ENCODE peak calls at places on chromosomes 6 and 20, in five cellular contexts. Y, T, U, O and Z are unnamed samples.

GRCh38 chr6:42702200-42702599 is 20.2 kb downstream of the PRPH2 start:
- DNase-seq in O (no peak), T (no peak), U (peak; percentile 90), Y (no peak), Z (no peak)

GRCh38 chr6:52221302-52221701 is 23.0 kb downstream of the IL17F start:
- DNase-seq in T (no peak), U (no peak), Y (no peak), O (no peak), Z (no peak)

GRCh38 chr6:34730006-34730405 is 27.3 kb upstream of the SNRPC start:
- DNase-seq in U (no peak), Y (no peak), T (no peak), O (no peak), Z (no peak)

GRCh38 chr6:152220785-152221184 is 413.3 kb downstream of the ESR1 start:
- DNase-seq in T (no peak), U (no peak), Y (no peak), O (no peak), Z (no peak)

GRCh38 chr6:43940071-43940392 is 170.0 kb downstream of the VEGFA start:
- DNase-seq in U (no peak), T (no peak), Y (peak; percentile 6), O (no peak), Z (no peak)

GRCh38 chr6:137849709-137850093 is 17.4 kb upstream of the TNFAIP3 start:
- DNase-seq in T (no peak), O (no peak), Y (no peak), U (no peak), Z (no peak)

GRCh38 chr6:19999319-20000191 is 162.4 kb downstream of the ID4 start:
- DNase-seq in Y (peak; percentile 75), T (no peak), U (peak; percentile 5), O (no peak), Z (no peak)

GRCh38 chr6:67535946-67536345 is 1099.1 kb upstream of the ADGRB3 start:
- DNase-seq in Y (no peak), O (no peak), T (no peak), U (no peak), Z (no peak)

GRCh38 chr20:17536944-17537444 is 5.8 kb upstream of the BFSP1 start:
- DNase-seq in T (peak; percentile 67), O (peak; percentile 79), U (peak; percentile 76), Y (peak; percentile 81), Z (peak; percentile 80)

GRCh38 chr6:138685781-138686180 is 87.8 kb upstream of the CCDC28A start:
- DNase-seq in Y (no peak), U (no peak), O (no peak), T (no peak), Z (no peak)

GRCh38 chr6:16324622-16325225 is 86.3 kb downstream of the GMPR start:
- DNase-seq in T (no peak), O (no peak), Y (no peak), U (peak; percentile 46), Z (no peak)

GRCh38 chr6:126513198-126513597 is 173.3 kb downstream of the CENPW start:
- DNase-seq in U (no peak), Y (no peak), T (no peak), O (no peak), Z (no peak)

GRCh38 chr6:100134297-100134696 is 140.3 kb upstream of the MCHR2 start:
- DNase-seq in O (no peak), U (no peak), T (no peak), Y (no peak), Z (no peak)

GRCh38 chr20:46222521-46223007 is 85.7 kb downstream of the CDH22 start:
- DNase-seq in O (no peak), Y (peak; percentile 90), T (no peak), U (no peak), Z (no peak)

GRCh38 chr20:51661609-51662178 is 106.5 kb downstream of the ATP9A start:
- DNase-seq in Y (no peak), U (peak; percentile 79), T (peak; percentile 43), O (no peak), Z (no peak)

GRCh38 chr20:63831696-63832686 is 927 bp upstream of the ZBTB46 start:
- DNase-seq in U (no peak), Y (peak; percentile 42), O (peak; percentile 62), T (no peak), Z (no peak)

GRCh38 chr6:140537834-140538680 is 1163.6 kb upstream of the CITED2 start:
- DNase-seq in Y (peak; percentile 23), U (peak; percentile 98), O (no peak), T (no peak), Z (no peak)

GRCh38 chr6:166937716-166938115 is 18.6 kb downstream of the RNASET2 start:
- DNase-seq in U (no peak), T (no peak), Y (no peak), O (no peak), Z (no peak)

GRCh38 chr6:53299331-53299835 is 49.4 kb downstream of the ELOVL5 start:
- DNase-seq in U (no peak), T (no peak), Y (no peak), O (no peak), Z (no peak)

GRCh38 chr20:37956099-37956498 is 53.2 kb downstream of the VSTM2L start:
- DNase-seq in U (peak; percentile 35), Y (no peak), T (no peak), O (peak; percentile 17), Z (no peak)

GRCh38 chr6:72461144-72461543 is 160.7 kb upstream of the KCNQ5 start:
- DNase-seq in O (no peak), Y (no peak), T (no peak), U (peak; percentile 61), Z (no peak)
- H3K4me1 ChIP-seq in O (no peaks in the 10 kb centered on the region), Y (no peaks in the 10 kb centered on the region), T (no peaks in the 10 kb centered on the region), U (peaks cover 3% of the 10 kb centered on the region), Z (peaks cover 2% of the 10 kb centered on the region)

GRCh38 chr6:130424704-130425103 is 58.9 kb downstream of the TMEM200A start:
- DNase-seq in O (no peak), Y (no peak), T (no peak), U (no peak), Z (no peak)
- H3K27ac ChIP-seq in O (no peak overlapping the region), Y (no peak overlapping the region), T (no peak overlapping the region), U (peak overlapping the region; percentile 9), Z (no peak overlapping the region)

DNA sequence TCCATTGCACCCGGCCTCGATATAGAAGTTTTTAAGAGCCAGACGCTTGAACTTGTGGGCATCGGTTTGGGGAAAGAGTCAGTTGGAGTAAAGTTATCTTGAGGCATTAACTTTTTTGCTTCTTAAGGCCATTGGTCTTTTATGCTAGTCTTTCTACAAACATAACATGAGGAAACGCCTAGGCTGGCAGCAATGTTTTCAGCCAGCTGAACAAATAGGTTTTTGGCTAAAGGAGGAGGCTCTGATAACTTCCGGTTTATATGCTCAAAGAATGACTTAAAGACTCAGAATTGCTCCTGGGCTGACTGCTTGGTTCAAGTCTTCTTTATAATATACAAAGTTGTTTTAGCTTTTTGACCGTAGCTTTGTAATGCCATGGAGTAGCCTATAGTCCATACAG is 46.2 kb downstream of the HLA-C start:
- DNase-seq in T (no peak), O (no peak), U (no peak), Y (no peak), Z (no peak)
- H3K4me1 ChIP-seq in T (no peaks in the 10 kb centered on the region), O (no peaks in the 10 kb centered on the region), U (no peaks in the 10 kb centered on the region), Y (no peaks in the 10 kb centered on the region), Z (no peaks in the 10 kb centered on the region)

GRCh38 chr20:10634683-10635411 is 39.0 kb downstream of the JAG1 start:
- DNase-seq in O (no peak), Y (no peak), T (no peak), U (peak; percentile 92), Z (no peak)

GRCh38 chr20:10636326-10636818 is 37.4 kb downstream of the JAG1 start:
- DNase-seq in Y (no peak), O (no peak), U (peak; percentile 64), T (no peak), Z (no peak)

GRCh38 chr20:10637062-10637559 is 36.7 kb downstream of the JAG1 start:
- DNase-seq in T (no peak), Y (no peak), O (no peak), U (peak; percentile 77), Z (peak; percentile 88)

GRCh38 chr20:10634190-10634589 is 39.6 kb downstream of the JAG1 start:
- DNase-seq in U (no peak), O (no peak), Y (no peak), T (no peak), Z (no peak)

DNA sequence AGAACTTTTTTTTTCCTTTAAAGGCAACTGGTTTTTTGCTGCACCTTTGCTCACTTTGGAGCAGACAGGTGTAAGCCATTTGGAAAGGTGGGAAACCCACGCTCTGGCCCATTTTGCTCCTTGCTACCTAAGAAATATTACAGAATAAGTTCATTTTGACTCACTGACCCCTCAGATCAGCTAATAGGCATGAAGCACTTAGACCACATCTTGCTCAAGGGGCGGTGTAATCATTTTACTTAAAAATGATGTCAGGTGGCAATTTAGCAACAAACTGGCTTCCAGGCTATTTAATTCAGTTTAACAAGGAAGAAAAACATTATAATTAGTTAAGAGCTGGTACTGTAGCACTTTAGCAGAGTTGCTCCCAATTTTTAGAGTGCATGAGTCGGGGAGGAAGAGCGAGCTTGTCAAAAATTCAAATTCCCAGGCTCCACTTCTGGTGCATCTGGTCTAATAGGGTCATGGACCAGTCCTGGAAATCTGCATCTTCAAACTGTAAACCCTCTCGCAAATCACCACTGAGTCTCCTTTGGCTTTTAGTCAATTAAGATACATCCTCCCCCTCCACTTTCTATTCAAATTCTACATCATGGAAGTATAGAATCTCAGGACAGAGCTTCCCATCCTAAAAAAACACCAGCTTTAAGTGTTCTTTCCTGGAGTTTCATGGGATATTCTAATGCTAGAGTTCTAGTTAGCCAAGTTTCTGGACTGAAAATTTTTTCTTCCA is 38.2 kb downstream of the JAG1 start:
- DNase-seq in Y (no peak), O (no peak), T (no peak), U (no peak), Z (no peak)
- H3K27ac ChIP-seq in Y (no peak overlapping the region), O (peak overlapping the region; percentile 18), T (no peak overlapping the region), U (peak overlapping the region; percentile 78), Z (peak overlapping the region; percentile 80)

GRCh38 chr20:54107181-54107580 is 36.8 kb upstream of the BCAS1 start:
- DNase-seq in O (no peak), Y (no peak), T (no peak), U (no peak), Z (no peak)

GRCh38 chr20:54106162-54106561 is 35.8 kb upstream of the BCAS1 start:
- DNase-seq in T (no peak), Y (no peak), O (no peak), U (no peak), Z (no peak)

GRCh38 chr20:54107600-54108393 is 37.4 kb upstream of the BCAS1 start:
- DNase-seq in T (no peak), O (peak; percentile 30), Y (no peak), U (no peak), Z (no peak)

GRCh38 chr20:54103762-54104600 is 33.6 kb upstream of the BCAS1 start:
- DNase-seq in T (no peak), Y (no peak), O (no peak), U (no peak), Z (no peak)

DNA sequence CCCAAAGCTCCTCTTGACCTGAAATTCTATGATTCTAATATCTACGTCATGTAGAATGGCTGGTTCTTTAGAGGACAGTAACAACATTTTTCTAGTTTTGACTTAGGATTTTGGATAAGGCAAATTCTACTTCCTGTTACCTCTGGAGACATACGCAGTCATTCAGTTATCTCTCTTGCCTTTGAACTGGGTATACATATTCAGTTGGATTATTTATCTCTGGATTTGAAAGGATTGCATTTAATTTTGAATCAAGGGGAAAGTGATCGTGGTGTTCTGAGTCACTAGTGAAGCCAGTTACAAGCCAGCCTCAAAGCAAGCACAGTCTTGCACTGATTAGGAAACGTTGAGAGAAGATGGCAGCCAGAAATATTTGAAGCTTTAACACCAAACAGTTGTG is 35.3 kb upstream of the BCAS1 start:
- DNase-seq in T (no peak), U (no peak), O (no peak), Y (no peak), Z (no peak)
- H3K4me1 ChIP-seq in T (no peaks in the 10 kb centered on the region), U (no peaks in the 10 kb centered on the region), O (no peaks in the 10 kb centered on the region), Y (no peaks in the 10 kb centered on the region), Z (no peaks in the 10 kb centered on the region)